ENCODE peak calls at places on chromosomes 1 and 21, in five cellular contexts. T is keratinocyte, L is fibroblast of lung, E is suprapubic skin, R is right cardiac atrium. S is an unnamed sample. For H3K4me1, the result is how much of the 10 kb centered on the place peaks cover.

GRCh38 chr1:34113362-34113761 is 51.7 kb downstream of the CSMD2 start:
- DNase-seq in T (no peak), L (no peak), E (no peak), R (no peak), S (no peak)

GRCh38 chr21:38925923-38926322 is 120.2 kb downstream of the ETS2 start:
- DNase-seq in T (no peak), L (peak), E (no peak), R (peak), S (no peak)

GRCh38 chr1:218347713-218348627 is 2.8 kb downstream of the TGFB2 start:
- DNase-seq in T (no peak), L (peak), E (no peak), R (no peak), S (no peak)

GRCh38 chr1:44655609-44656008 is 18.7 kb downstream of the TMEM53 start:
- DNase-seq in T (no peak), L (no peak), E (no peak), R (peak), S (no peak)

GRCh38 chr1:20702416-20702815 is 15.4 kb downstream of the KIF17 start:
- DNase-seq in T (no peak), L (no peak), E (no peak), R (no peak), S (no peak)

GRCh38 chr1:219339466-219339865 is 165.8 kb downstream of the LYPLAL1 start:
- DNase-seq in T (no peak), L (peak), E (no peak), R (no peak), S (no peak)

GRCh38 chr21:45820171-45821091 is 161.1 kb upstream of the COL6A1 start:
- DNase-seq in T (peak), L (peak), E (no peak), R (peak), S (no peak)

GRCh38 chr1:67683306-67683705 is 1.7 kb upstream of the GADD45A start:
- DNase-seq in T (no peak), L (peak), E (no peak), R (no peak), S (no peak)

GRCh38 chr21:39441502-39442475 is 3.8 kb downstream of the LCA5L start:
- DNase-seq in T (peak), L (peak), E (no peak), R (no peak), S (no peak)

GRCh38 chr1:58515794-58516401 is 30.6 kb downstream of the OMA1 start:
- DNase-seq in T (peak), L (peak), E (no peak), R (no peak), S (no peak)

GRCh38 chr1:200231787-200232222 is 178.0 kb downstream of the ZNF281 start:
- DNase-seq in T (no peak), L (peak), E (no peak), R (no peak), S (no peak)

GRCh38 chr1:39940253-39940652 is 14.7 kb upstream of the MFSD2A start:
- DNase-seq in T (no peak), L (no peak), E (peak), R (peak), S (no peak)

GRCh38 chr1:24111998-24112380 is at the start of gene MYOM3:
- DNase-seq in T (no peak), L (peak), E (no peak), R (peak), S (no peak)

GRCh38 chr1:219999821-220000220 is 46.5 kb downstream of the EPRS1 start:
- DNase-seq in T (no peak), L (no peak), E (no peak), R (no peak), S (no peak)

DNA sequence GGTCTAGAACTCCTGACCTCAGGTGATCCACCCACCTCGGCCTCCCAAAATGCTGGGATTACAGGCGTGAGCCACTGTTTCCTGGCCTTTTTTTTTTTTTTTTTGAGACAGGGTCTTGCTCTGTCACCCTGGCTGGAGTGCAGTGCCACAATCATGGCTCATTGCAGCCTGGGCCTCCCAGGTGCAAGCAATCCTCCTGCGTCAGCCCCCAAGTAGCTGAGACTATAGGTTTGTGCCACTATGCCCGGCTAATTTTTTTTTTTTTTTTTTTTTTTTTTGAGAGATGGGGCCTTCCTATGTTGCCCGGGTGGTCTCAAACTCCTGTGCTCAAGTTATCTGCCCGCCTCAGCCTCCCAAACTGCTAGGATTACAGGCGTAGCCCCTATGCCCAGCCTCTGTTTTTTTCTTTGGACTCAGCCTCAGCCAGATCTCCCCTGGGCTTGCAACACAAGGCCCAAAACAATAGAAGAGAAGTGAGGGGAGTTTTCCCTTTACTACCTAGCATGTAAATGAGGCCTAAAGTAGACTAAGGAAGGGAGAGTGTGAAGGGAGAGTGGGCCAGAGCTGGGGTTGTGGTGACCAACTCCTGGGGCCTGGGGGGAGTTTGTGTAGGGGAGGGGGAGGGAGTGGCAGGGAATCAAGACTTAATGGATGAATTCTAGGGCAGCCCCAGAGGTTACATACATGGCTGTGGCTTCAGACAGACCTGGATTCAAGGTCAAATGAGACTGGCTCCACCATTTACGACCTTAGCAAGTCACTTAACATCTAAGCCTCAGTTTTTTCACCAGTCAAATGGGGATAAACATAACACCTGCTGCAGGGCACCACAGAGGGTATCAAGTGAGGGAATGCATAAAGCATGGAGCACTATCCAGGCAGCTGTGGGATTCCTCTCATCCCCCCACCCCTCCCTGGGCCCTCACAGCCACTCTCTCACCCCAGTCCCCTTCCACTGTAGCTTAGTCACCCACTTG is 1.6 kb upstream of the CD52 start:
- DNase-seq in T (no peak), L (no peak), E (no peak), R (no peak), S (no peak)
- H3K4me1 ChIP-seq in T (under half), L (under half), E (under half), R (under half), S (under half)

GRCh38 chr1:223708001-223708359 is 4.4 kb upstream of the CAPN2 start:
- DNase-seq in T (no peak), L (no peak), E (no peak), R (no peak), S (no peak)
- H3K4me1 ChIP-seq in T (under half), L (under half), E (under half), R (under half), S (under half)

DNA sequence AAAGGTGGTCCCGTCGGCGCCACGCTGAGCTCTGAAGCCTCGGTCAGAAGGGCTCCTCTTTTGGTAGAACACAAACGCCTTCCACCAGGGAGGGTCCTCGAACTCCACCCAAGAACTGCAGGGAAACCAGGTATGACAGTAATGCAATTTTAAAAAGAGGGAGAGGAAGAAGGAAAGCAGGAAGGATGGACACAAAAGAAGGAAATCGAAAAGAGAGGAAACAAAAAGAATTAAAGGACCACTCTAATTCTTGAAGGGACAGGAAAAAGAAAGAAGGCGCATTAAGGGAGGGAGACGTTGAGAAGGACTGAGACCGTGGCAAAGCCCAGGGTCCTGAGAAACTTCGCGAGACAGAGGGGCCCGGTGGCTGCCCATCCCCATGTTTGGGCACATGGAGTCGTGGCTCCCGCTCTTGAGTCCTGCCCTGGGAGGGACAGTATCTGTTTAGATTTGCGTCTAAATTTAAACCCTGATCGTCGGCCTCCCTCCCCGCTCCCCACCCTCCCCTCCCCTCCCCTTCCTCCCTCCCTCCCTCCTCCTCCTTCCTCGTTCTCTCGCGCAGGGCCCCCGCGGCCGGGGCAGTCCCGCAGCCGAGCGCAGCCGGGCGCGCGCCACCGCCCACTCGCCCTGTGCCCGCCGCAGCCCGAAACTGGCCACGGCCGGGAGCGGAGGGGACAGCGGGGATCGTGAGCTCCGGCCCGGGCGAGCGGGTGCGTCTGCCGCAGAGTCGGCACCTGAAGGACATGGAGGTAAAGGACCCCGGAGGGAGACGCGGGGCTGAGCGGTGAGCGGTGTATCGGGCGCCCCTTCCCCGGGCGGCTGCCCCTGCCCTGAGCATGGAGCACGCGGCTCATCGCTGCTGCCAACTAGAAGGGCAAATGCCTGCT is at the start of gene RCSD1:
- DNase-seq in T (no peak), L (peak), E (no peak), R (peak), S (no peak)
- H3K4me1 ChIP-seq in T (under half), L (under half), E (under half), R (under half), S (under half)

GRCh38 chr1:17635276-17635675 is 95.8 kb downstream of the ARHGEF10L start:
- DNase-seq in T (no peak), L (no peak), E (no peak), R (no peak), S (no peak)
- H3K4me1 ChIP-seq in T (under half), L (under half), E (under half), R (under half), S (under half)

GRCh38 chr1:150164224-150164623 is 14.5 kb downstream of the PLEKHO1 start:
- DNase-seq in T (no peak), L (no peak), E (no peak), R (peak), S (no peak)

GRCh38 chr1:150162582-150162861 is 12.8 kb downstream of the PLEKHO1 start:
- DNase-seq in T (no peak), L (no peak), E (no peak), R (no peak), S (no peak)

GRCh38 chr1:150165622-150166612 is 16.2 kb downstream of the PLEKHO1 start:
- DNase-seq in T (no peak), L (peak), E (no peak), R (peak), S (no peak)

GRCh38 chr1:150162862-150163706 is 13.4 kb downstream of the PLEKHO1 start:
- DNase-seq in T (peak), L (peak), E (peak), R (peak), S (peak)

DNA sequence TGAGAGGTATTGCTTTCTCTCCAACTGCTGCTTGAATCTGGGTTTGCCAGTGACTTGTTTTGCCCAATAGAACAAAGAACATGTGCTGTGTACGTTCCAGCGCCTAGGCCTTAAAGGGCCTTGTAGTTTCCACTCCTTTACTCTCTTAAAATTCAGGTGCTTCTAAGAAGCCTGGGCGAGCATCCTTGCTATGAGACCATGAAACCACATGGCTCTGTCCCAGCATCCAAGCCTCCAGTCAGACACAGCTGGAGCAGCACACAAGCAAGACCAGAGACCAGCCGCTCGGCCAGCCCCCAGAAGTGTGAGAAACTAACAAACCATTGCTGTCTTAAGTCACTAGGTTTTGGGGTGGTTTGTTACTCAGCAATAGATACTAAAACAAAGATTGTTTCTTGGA is 15.1 kb downstream of the PLEKHO1 start:
- DNase-seq in T (no peak), L (peak), E (no peak), R (no peak), S (no peak)
- H3K4me1 ChIP-seq in T (under half), L (under half), E (under half), R (under half), S (under half)

GRCh38 chr1:149846600-149847466 is 52.5 kb upstream of the BOLA1 start:
- DNase-seq in T (no peak), L (no peak), E (no peak), R (no peak), S (no peak)

GRCh38 chr1:149844650-149845255 is 54.6 kb upstream of the BOLA1 start:
- DNase-seq in T (no peak), L (no peak), E (no peak), R (no peak), S (no peak)

GRCh38 chr1:149845416-149845815 is 54.0 kb upstream of the BOLA1 start:
- DNase-seq in T (no peak), L (no peak), E (no peak), R (no peak), S (no peak)

GRCh38 chr1:149844096-149844495 is 55.3 kb upstream of the BOLA1 start:
- DNase-seq in T (no peak), L (peak), E (no peak), R (no peak), S (no peak)

DNA sequence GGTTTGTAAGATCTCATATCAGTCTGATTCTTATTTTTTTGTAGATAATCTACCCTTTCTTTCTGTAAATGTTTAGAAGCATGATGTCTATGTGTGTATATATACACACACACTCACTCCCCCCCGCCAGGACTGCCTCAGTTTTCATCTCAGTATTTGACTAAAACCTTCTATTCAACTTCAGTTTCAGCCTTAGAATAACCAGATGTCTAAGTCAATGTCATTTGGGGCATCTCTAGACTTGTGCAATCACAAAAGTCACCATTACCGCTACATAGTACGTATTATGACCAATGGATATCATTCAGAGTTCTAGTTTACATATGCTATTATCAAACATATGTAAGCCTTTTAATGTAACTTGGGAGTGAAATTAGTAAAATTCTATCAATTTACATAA is 53.3 kb upstream of the BOLA1 start:
- DNase-seq in T (no peak), L (no peak), E (no peak), R (peak), S (no peak)
- H3K4me1 ChIP-seq in T (under half), L (under half), E (half or more), R (under half), S (under half)